ENCODE peak calls at places on chromosome X, in five cellular contexts. D is HepG2, H is H1, B is GM12878, L is K562. W is an unnamed sample.

GRCh38 chrX:77003956-77004355 is 443.2 kb upstream of the FGF16 start:
- DNase-seq in D (no peak), H (no peak), B (no peak), L (no peak), W (no peak)

GRCh38 chrX:44012484-44013096 is 39.4 kb upstream of the NDP start:
- DNase-seq in D (no peak), H (no peak), B (no peak), L (no peak), W (no peak)

GRCh38 chrX:103170216-103170615 is 44.7 kb upstream of the BEX4 start:
- DNase-seq in D (no peak), H (no peak), B (no peak), L (no peak), W (no peak)

GRCh38 chrX:152907084-152907651 is 9.3 kb downstream of the ZNF185 start:
- DNase-seq in D (no peak), H (no peak), B (no peak), L (peak), W (no peak)

GRCh38 chrX:10032147-10032546 is 65.0 kb downstream of the CLDN34 start:
- DNase-seq in D (no peak), H (no peak), B (no peak), L (peak), W (no peak)

GRCh38 chrX:24874604-24875247 is 141.0 kb downstream of the ARX start:
- DNase-seq in D (no peak), H (no peak), B (no peak), L (no peak), W (no peak)

GRCh38 chrX:30990361-30990760 is 81.5 kb downstream of the FTHL17 start:
- DNase-seq in D (no peak), H (no peak), B (no peak), L (no peak), W (no peak)

GRCh38 chrX:44456685-44457084 is 86.0 kb downstream of the FUNDC1 start:
- DNase-seq in D (no peak), H (no peak), B (no peak), L (no peak), W (no peak)

GRCh38 chrX:108464604-108465003 is 25.0 kb downstream of the COL4A5 start:
- DNase-seq in D (no peak), H (no peak), B (no peak), L (no peak), W (no peak)

GRCh38 chrX:7109838-7110793 is 37.4 kb upstream of the STS start:
- DNase-seq in D (no peak), H (no peak), B (peak), L (no peak), W (no peak)

GRCh38 chrX:140764401-140764919 is 54.9 kb downstream of the LINC00632 start:
- DNase-seq in D (no peak), H (peak), B (no peak), L (no peak), W (no peak)

GRCh38 chrX:105462191-105462590 is 241.7 kb upstream of the TEX13A start:
- DNase-seq in D (no peak), H (no peak), B (no peak), L (no peak), W (no peak)

GRCh38 chrX:48800574-48801280 is 1.1 kb upstream of the HDAC6 start:
- DNase-seq in D (no peak), H (no peak), B (no peak), L (peak), W (no peak)

GRCh38 chrX:5113128-5113527 is 1115.5 kb downstream of the NLGN4X start:
- DNase-seq in D (no peak), H (no peak), B (no peak), L (peak), W (no peak)

GRCh38 chrX:118528089-118528753 is 32.6 kb downstream of the DOCK11 start:
- DNase-seq in D (no peak), H (no peak), B (peak), L (no peak), W (peak)
- TF ChIP-seq POLR2A in D (no peak), H (no peak), B (peak), L (no peak), W (peak)

DNA sequence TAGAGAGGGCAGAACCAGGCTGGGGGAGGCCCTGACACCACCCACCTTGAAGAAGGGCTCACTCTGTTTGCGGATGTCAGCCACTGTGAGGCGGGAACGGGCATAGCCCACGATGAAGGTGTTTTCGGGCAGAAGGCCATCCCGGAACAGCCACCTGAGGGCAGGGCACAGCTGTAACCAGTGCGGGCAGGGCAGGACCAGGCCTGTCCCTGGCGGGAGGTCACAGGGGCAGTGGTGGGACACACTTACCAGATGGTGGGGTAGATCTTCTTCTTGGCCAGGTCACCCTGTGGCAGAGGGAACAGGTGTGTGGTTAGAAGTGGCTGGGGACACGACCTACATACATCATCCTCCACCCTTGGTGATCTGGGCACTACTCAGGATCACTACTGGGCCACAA is 10.8 kb downstream of the G6PD start:
- DNase-seq in D (no peak), H (no peak), B (no peak), L (no peak), W (no peak)
- TF ChIP-seq TAF1 in D (no peak), H (no peak), B (no peak), L (no peak), W (no peak)

DNA sequence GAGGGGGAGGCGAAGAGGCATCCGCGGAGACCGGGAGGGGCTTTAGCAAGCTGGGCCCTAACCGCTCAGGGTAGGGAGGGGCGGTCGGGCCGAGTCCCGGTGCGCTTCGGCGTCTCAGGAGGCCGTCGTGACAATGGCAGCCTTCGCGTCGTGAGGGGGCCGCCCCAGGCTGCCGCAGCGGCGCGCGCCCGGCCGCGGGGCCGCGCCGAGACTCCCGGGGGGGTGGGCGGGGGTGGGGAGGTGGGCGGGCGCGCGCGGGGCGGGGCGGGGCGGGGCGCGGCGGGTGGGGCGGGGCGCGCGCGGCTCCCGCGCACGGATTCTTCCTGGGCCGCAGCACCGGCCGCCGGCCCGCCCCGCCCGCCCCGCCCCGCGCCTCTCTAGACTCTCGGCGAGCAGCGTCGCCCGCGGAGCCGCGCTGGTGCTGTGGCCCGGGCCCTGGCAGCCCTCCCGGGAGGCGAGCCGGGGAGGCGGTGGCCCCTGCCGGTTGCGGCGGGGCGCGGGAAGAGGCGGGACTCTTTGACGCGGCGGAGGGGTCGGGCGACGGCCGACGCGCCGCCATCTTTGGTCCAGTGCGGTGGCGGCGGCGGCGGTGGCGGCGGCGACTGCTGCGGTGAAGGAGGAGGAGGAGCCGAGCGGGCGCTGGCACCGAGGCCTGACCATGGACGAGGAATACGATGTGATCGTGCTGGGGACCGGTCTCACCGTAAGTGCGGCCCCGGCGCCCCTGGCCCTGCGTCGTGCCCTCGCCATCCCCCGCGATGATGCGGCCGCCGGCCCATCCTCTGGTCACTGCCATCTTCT is at the start of gene GDI1:
- DNase-seq in D (no peak), H (no peak), B (no peak), L (peak), W (peak)
- TF ChIP-seq POLR2A in D (no peak), H (no peak), B (peak), L (peak), W (peak)

DNA sequence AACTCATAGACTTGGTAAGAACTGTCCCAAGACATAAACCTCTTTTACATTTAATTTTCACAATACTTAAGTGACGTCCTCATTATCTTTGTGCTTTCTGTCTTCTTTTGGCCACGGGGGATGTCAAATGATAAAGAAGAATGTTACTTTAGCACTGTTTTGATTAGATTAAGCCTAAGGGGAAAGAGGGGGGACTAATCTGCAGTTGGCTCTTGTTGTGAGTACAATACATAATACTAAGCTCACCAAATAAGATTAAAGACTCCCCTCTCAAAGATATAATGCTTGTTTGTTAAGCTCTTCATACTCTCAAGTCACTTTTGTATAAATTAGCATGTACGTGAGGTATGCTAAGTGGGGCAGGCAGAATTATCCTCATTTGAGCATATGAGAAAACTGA is 36.5 kb downstream of the OCRL start:
- DNase-seq in D (no peak), H (no peak), B (no peak), L (no peak), W (no peak)
- TF ChIP-seq TAF1 in D (no peak), H (no peak), B (no peak), L (no peak), W (no peak)

GRCh38 chrX:41084044-41084359 is 1.2 kb upstream of the USP9X start:
- DNase-seq in D (no peak), H (no peak), B (no peak), L (no peak), W (no peak)

GRCh38 chrX:41085883-41086626 is 810 bp downstream of the USP9X start:
- DNase-seq in D (peak), H (no peak), B (no peak), L (no peak), W (peak)

GRCh38 chrX:41086627-41086932 is 1.3 kb downstream of the USP9X start:
- DNase-seq in D (no peak), H (no peak), B (no peak), L (peak), W (no peak)

GRCh38 chrX:41084360-41085104 is 713 bp upstream of the USP9X start:
- DNase-seq in D (peak), H (peak), B (peak), L (peak), W (peak)

DNA sequence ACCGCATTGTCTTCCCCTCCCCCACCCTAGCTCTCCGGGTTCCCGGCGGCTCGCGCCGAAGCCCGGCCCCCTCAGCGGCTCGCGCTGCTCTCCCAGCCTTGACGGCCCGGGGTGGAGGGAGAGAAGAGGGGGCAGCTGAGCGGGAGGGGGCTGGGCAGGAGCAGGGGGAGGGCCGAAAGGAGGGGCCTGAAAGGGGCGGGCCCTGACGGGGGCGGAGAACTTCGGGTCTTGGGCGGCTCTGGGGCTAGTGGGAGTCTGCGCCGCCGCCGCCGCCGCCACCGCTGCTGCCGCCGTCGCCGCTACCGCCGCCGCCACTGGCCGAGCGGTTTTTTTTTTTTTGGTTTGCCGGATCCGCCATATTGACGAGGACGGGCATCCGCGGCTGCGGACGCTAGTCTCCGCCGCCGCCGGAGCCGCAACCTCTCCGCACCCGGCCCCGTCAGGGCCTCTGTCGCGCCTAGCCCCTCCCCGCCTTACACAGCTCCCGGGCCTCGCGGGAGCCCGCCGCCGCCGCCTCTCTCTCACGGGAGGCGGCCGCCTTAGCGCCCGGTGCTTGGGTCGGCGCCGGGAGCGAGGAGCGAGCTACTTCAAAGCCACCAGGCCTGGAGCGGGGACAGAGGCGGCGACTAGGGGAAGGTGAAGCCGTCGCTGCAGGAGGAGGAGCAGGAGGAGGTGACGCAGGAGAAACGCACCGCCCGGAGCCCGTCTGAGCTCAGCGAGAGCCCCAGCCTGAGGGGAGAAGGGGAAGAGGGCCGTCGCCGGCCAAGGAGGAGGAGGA is at the start of gene USP9X:
- DNase-seq in D (peak), H (peak), B (peak), L (peak), W (peak)
- TF ChIP-seq POLR2A in D (peak), H (no peak), B (peak), L (peak), W (peak)

GRCh38 chrX:130172127-130172834 is 519 bp downstream of the RAB33A start:
- DNase-seq in D (no peak), H (no peak), B (no peak), L (no peak), W (no peak)
- TF ChIP-seq TAF1 in D (no peak), H (no peak), B (no peak), L (no peak), W (no peak)

DNA sequence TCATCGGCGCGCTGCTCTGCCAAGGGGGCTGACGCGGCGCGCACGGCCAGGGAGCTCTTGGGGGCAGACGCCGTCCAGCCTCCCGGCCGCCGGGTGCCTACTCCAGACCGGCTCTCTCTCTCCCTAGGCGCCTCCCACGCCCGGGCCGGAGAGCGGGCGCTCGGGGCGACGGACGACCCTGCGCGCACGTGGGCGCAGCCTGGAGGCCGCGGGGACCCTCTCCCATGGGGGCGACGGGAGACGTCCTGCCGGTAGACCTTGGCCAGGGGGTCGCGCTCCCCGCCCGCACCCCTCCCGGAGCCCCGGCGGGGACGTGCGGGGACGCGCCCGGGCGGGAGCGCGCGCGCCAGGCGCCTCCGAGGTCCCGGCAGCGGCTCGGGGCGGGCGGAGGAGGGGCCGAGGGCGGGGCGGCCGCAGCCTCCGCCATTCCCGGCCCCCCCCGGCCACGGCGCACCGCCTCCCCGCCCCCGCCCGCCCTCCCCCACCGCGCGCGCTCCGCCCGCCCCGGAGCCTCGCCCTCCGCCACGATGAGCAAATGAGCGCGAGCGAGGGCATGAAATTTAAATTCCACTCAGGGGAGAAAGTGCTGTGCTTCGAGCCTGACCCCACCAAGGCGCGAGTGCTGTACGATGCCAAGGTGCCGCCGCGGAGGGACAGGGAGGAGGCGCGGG is at the start of gene MSL3:
- DNase-seq in D (no peak), H (no peak), B (no peak), L (peak), W (peak)
- TF ChIP-seq POLR2A in D (no peak), H (no peak), B (peak), L (peak), W (no peak)

GRCh38 chrX:2373615-2374014 is 127.2 kb downstream of the DHRSX start:
- DNase-seq in D (no peak), H (no peak), B (no peak), L (no peak), W (no peak)

GRCh38 chrX:2371026-2371778 is 129.6 kb downstream of the DHRSX start:
- DNase-seq in D (no peak), H (peak), B (no peak), L (peak), W (no peak)

GRCh38 chrX:2370436-2370835 is 130.3 kb downstream of the DHRSX start:
- DNase-seq in D (no peak), H (no peak), B (no peak), L (no peak), W (no peak)

GRCh38 chrX:2376166-2376565 is 124.6 kb downstream of the DHRSX start:
- DNase-seq in D (no peak), H (no peak), B (no peak), L (no peak), W (no peak)

DNA sequence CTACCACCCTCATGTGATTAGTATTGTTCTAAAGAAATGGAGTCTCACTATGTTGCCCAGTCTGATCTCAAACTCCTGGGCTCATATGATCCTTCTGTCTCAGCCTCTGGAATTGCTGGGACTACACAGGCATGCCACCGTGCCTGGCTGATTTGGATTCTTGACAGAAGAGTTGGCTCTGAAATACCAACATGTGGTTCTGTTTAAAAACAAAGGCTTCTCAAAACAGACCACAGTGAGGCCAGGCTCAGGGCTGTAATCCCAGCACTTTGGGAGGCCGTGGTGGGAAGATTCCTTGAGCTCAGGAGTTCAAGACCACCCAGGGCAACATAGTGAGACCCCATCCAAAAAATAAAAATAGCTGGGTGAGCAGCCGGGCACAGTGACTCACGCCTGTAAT is 126.7 kb downstream of the DHRSX start:
- DNase-seq in D (no peak), H (no peak), B (no peak), L (no peak), W (no peak)
- TF ChIP-seq TAF1 in D (no peak), H (no peak), B (no peak), L (no peak), W (no peak)

W was measured in GM12892.